ENCODE peak calls at places on chromosomes 2 and 18, in six cellular contexts. T is uterus, Q is A549, E is IMR-90, C is right lobe of liver, P is ovary. A is an unnamed sample.

GRCh38 chr2:241607162-241607885 is 29.6 kb downstream of the THAP4 start:
- DNase-seq in T (no peak), Q (no peak), E (no peak), C (no peak), P (no peak), A (no peak)

GRCh38 chr2:205220559-205220958 is 461.7 kb upstream of the NRP2 start:
- DNase-seq in T (no peak), Q (no peak), E (no peak), C (no peak), P (no peak), A (no peak)

GRCh38 chr2:189555243-189555642 is 25.3 kb downstream of the SLC40A1 start:
- DNase-seq in T (peak), Q (peak), E (peak), C (peak), P (no peak), A (no peak)

GRCh38 chr2:165293439-165294420 is 54.5 kb downstream of the SCN2A start:
- DNase-seq in T (peak), Q (peak), E (peak), C (no peak), P (peak), A (peak)

GRCh38 chr18:65091737-65092329 is 659.0 kb upstream of the CDH7 start:
- DNase-seq in T (no peak), Q (peak), E (peak), C (no peak), P (no peak), A (peak)

GRCh38 chr2:152432206-152432653 is 97.3 kb downstream of the FMNL2 start:
- DNase-seq in T (peak), Q (peak), E (peak), C (no peak), P (no peak), A (no peak)

GRCh38 chr18:51074605-51075004 is 44.6 kb downstream of the SMAD4 start:
- DNase-seq in T (no peak), Q (no peak), E (no peak), C (no peak), P (no peak), A (no peak)

GRCh38 chr2:201116959-201117734 is 1.2 kb downstream of the CFLAR start:
- DNase-seq in T (peak), Q (peak), E (peak), C (peak), P (peak), A (peak)

GRCh38 chr2:99880148-99880983 is 262.0 kb downstream of the AFF3 start:
- DNase-seq in T (no peak), Q (no peak), E (peak), C (no peak), P (no peak), A (no peak)

GRCh38 chr2:111159640-111160039 is 38.9 kb downstream of the BCL2L11 start:
- DNase-seq in T (no peak), Q (no peak), E (no peak), C (no peak), P (no peak), A (no peak)

GRCh38 chr2:239424337-239425045 is 23.7 kb upstream of the HDAC4 start:
- DNase-seq in T (no peak), Q (no peak), E (no peak), C (no peak), P (no peak), A (no peak)

GRCh38 chr2:88556026-88556425 is 71.2 kb downstream of the EIF2AK3 start:
- DNase-seq in T (no peak), Q (no peak), E (no peak), C (no peak), P (no peak), A (no peak)

GRCh38 chr18:74745658-74746403 is 148.2 kb downstream of the ZNF407 start:
- DNase-seq in T (no peak), Q (peak), E (peak), C (no peak), P (no peak), A (no peak)

GRCh38 chr2:171185941-171186340 is 25.2 kb upstream of the TLK1 start:
- DNase-seq in T (no peak), Q (no peak), E (peak), C (no peak), P (no peak), A (no peak)

GRCh38 chr18:30142248-30142647 is 900.3 kb downstream of the DSC3 start:
- DNase-seq in T (no peak), Q (no peak), E (no peak), C (no peak), P (no peak), A (no peak)

GRCh38 chr2:28322051-28322450 is 70.6 kb upstream of the FOSL2 start:
- DNase-seq in T (no peak), Q (no peak), E (no peak), C (no peak), P (no peak), A (no peak)

GRCh38 chr18:24677011-24677410 is 216.6 kb downstream of the HRH4 start:
- DNase-seq in T (no peak), Q (no peak), E (peak), C (no peak), P (no peak), A (no peak)

GRCh38 chr2:140863713-140864112 is 1267.1 kb downstream of the LRP1B start:
- DNase-seq in T (no peak), Q (peak), E (peak), C (no peak), P (no peak), A (no peak)

GRCh38 chr2:168521342-168521741 is 65.3 kb downstream of the CERS6 start:
- DNase-seq in T (no peak), Q (no peak), E (peak), C (no peak), P (no peak), A (no peak)

GRCh38 chr2:151482310-151482709 is 72.6 kb downstream of the RIF1 start:
- DNase-seq in T (no peak), Q (no peak), E (no peak), C (no peak), P (no peak), A (no peak)

GRCh38 chr2:33210626-33211025 is 263.9 kb downstream of the LTBP1 start:
- DNase-seq in T (peak), Q (peak), E (peak), C (no peak), P (peak), A (no peak)

GRCh38 chr18:10134204-10134603 is 220.4 kb downstream of the VAPA start:
- DNase-seq in T (no peak), Q (no peak), E (no peak), C (no peak), P (no peak), A (no peak)

GRCh38 chr2:3454802-3455201 is 64.5 kb downstream of the ADI1 start:
- DNase-seq in T (no peak), Q (no peak), E (no peak), C (no peak), P (no peak), A (no peak)

GRCh38 chr2:166628478-166629136 is 134.6 kb upstream of the SCN7A start:
- DNase-seq in T (no peak), Q (no peak), E (no peak), C (no peak), P (no peak), A (no peak)

GRCh38 chr18:38244360-38244940 is 678.9 kb upstream of the CELF4 start:
- DNase-seq in T (no peak), Q (no peak), E (no peak), C (no peak), P (no peak), A (no peak)

GRCh38 chr2:39724828-39725144 is 54.3 kb downstream of the THUMPD2 start:
- DNase-seq in T (no peak), Q (no peak), E (no peak), C (no peak), P (no peak), A (no peak)

GRCh38 chr2:127740665-127741287 is 39.5 kb downstream of the SFT2D3 start:
- DNase-seq in T (no peak), Q (no peak), E (no peak), C (no peak), P (no peak), A (no peak)

GRCh38 chr2:65018141-65018582 is 29.0 kb downstream of the SLC1A4 start:
- DNase-seq in T (no peak), Q (no peak), E (no peak), C (no peak), P (no peak), A (no peak)

GRCh38 chr2:65019010-65019409 is 29.8 kb downstream of the SLC1A4 start:
- DNase-seq in T (no peak), Q (no peak), E (no peak), C (no peak), P (no peak), A (no peak)

GRCh38 chr2:65015731-65016130 is 26.5 kb downstream of the SLC1A4 start:
- DNase-seq in T (no peak), Q (no peak), E (no peak), C (no peak), P (no peak), A (no peak)

GRCh38 chr2:65016789-65017188 is 27.6 kb downstream of the SLC1A4 start:
- DNase-seq in T (no peak), Q (no peak), E (no peak), C (no peak), P (no peak), A (no peak)

DNA sequence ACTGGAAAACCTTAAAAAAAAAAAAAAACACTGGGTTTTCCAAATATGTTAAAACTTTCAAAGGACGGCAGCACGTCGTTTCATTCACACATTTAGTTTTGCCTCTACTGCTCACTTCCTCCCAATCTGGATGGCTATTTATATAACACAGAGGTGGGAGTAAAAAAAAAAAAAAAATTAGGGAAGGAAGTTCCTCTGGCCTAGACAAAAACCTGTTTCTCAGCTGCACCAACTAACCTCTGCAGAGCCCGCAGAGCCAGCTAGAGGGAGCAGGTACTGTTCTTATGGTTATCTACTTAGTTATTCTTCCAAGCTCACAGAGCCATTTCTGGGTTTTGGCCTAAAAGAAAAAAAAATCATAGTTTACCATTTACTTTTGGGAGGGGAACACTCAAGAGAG is 28.1 kb downstream of the SLC1A4 start:
- DNase-seq in T (no peak), Q (no peak), E (no peak), C (no peak), P (peak), A (no peak)
- TF ChIP-seq CTCF in T (peak), Q (no peak), E (no peak), C (no peak), P (no peak), A (peak)

DNA sequence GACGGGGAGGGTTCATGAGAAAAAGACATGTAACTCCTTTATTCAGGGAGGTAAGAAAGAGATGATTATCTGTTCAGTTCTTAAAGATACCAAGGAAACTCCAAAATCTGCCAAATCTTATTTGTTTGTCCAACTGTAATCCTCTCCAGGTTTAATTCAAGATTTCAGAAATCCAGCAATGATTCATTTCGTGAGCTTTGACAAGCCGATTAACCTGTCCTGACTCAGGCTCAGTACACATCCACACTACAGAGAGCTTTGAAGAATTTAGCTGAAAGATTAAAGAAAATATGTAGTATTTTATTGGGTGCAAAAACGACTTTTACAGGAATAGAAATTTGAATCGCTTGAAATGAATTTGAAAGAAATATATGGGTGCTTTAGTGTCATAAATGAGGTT is 1.1 kb downstream of the SPAG16 start:
- DNase-seq in T (no peak), Q (no peak), E (no peak), C (no peak), P (no peak), A (no peak)
- H3K4me3 ChIP-seq in T (no peak), Q (peak), E (no peak), C (no peak), P (no peak), A (no peak)

GRCh38 chr2:226031962-226032441 is 632.5 kb downstream of the NYAP2 start:
- DNase-seq in T (no peak), Q (no peak), E (peak), C (no peak), P (no peak), A (no peak)
- TF ChIP-seq POLR2A in T (no peak), Q (no peak), E (no peak), C (no peak), P (no peak), A (no peak)

GRCh38 chr2:230938098-230938497 is 13.1 kb upstream of the GPR55 start:
- DNase-seq in T (no peak), Q (no peak), E (no peak), C (no peak), P (no peak), A (no peak)
- TF ChIP-seq CTCF in T (no peak), Q (no peak), E (no peak), C (no peak), P (no peak), A (no peak)

GRCh38 chr2:223952280-223952968 is 4.8 kb upstream of the MRPL44 start:
- DNase-seq in T (no peak), Q (no peak), E (no peak), C (no peak), P (no peak), A (no peak)
- H3K4me3 ChIP-seq in T (no peak), Q (no peak), E (no peak), C (no peak), P (no peak), A (no peak)

GRCh38 chr2:45964226-45964841 is 312.9 kb downstream of the PRKCE start:
- DNase-seq in T (peak), Q (peak), E (peak), C (peak), P (peak), A (peak)
- TF ChIP-seq POLR2A in T (no peak), Q (no peak), E (no peak), C (peak), P (no peak), A (no peak)

GRCh38 chr2:163682695-163683094 is 53.1 kb downstream of the FIGN start:
- DNase-seq in T (no peak), Q (peak), E (peak), C (no peak), P (no peak), A (no peak)
- TF ChIP-seq CTCF in T (no peak), Q (no peak), E (peak), C (peak), P (no peak), A (no peak)

GRCh38 chr18:3306391-3306790 is 44.5 kb downstream of the MYL12B start:
- DNase-seq in T (no peak), Q (no peak), E (no peak), C (no peak), P (no peak), A (no peak)
- H3K4me3 ChIP-seq in T (no peak), Q (no peak), E (no peak), C (no peak), P (no peak), A (no peak)

DNA sequence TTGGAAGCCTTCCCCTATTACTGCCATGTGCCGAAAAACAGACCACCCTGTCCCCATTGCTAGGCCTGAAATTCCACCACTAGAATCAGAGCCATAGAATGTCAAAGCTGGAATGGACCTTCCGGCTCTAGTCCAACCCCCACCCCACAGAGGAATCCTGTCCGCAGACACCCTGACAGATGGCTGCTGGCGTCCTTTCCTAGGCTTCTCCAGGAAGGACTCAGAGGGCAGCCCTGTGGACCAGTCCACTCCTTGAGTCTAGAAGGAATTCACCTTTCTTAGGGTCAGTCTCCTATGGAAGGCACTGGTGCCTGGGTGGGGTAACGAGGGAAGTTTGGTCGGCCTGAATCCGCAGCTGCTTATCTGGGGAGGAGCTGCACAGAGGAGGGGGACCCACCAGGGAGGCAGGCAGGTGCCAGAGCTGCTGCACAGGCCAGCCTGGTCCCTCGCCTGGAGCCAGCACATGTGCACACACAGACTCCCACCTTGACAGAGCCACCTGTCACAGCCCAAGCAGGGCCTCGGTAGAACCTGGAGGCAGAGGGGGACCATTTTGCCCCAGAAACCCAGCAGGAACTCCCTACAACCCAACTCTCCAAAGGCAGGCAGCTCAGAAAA is 2.5 kb downstream of the DNMT3A start:
- DNase-seq in T (no peak), Q (no peak), E (no peak), C (no peak), P (no peak), A (no peak)
- TF ChIP-seq POLR2A in T (no peak), Q (no peak), E (no peak), C (no peak), P (no peak), A (no peak)